ENCODE peak calls at places on chromosome X, in four cellular contexts. One of them, this sample, is unnamed.

GRCh38 chrX:45630078-45630477 is 429.4 kb upstream of the DIPK2B start:
- DNase-seq in tibial nerve: no peak
- DNase-seq in body of pancreas: no peak
- DNase-seq in iris pigment epithelial cell: no peak
- DNase-seq in this sample: no peak

GRCh38 chrX:119618439-119618838 is 12.2 kb upstream of the NKRF start:
- DNase-seq in tibial nerve: no peak
- DNase-seq in body of pancreas: no peak
- DNase-seq in iris pigment epithelial cell: no peak
- DNase-seq in this sample: no peak

GRCh38 chrX:125436855-125437254 is 117.2 kb downstream of the TEX13C start:
- DNase-seq in tibial nerve: no peak
- DNase-seq in body of pancreas: no peak
- DNase-seq in iris pigment epithelial cell: peak
- DNase-seq in this sample: no peak

GRCh38 chrX:40950546-40950945 is 134.7 kb upstream of the USP9X start:
- DNase-seq in tibial nerve: no peak
- DNase-seq in body of pancreas: no peak
- DNase-seq in iris pigment epithelial cell: no peak
- DNase-seq in this sample: no peak

GRCh38 chrX:108312938-108313337 is 125.3 kb downstream of the COL4A6 start:
- DNase-seq in tibial nerve: no peak
- DNase-seq in body of pancreas: no peak
- DNase-seq in iris pigment epithelial cell: peak
- DNase-seq in this sample: peak

GRCh38 chrX:30875957-30876356 is 13.1 kb downstream of the TAB3 start:
- DNase-seq in tibial nerve: no peak
- DNase-seq in body of pancreas: no peak
- DNase-seq in iris pigment epithelial cell: peak
- DNase-seq in this sample: no peak

GRCh38 chrX:153782324-153782723 is 1.5 kb downstream of the SRPK3 start:
- DNase-seq in tibial nerve: no peak
- DNase-seq in body of pancreas: no peak
- DNase-seq in iris pigment epithelial cell: no peak
- DNase-seq in this sample: no peak

GRCh38 chrX:139720136-139720535 is 12.2 kb upstream of the MCF2 start:
- DNase-seq in tibial nerve: no peak
- DNase-seq in body of pancreas: no peak
- DNase-seq in iris pigment epithelial cell: peak
- DNase-seq in this sample: no peak

GRCh38 chrX:76253432-76253831 is 80.6 kb downstream of the PBDC1 start:
- DNase-seq in tibial nerve: no peak
- DNase-seq in body of pancreas: no peak
- DNase-seq in iris pigment epithelial cell: peak
- DNase-seq in this sample: peak

GRCh38 chrX:150581093-150581775 is 12.8 kb downstream of the MTM1 start:
- DNase-seq in tibial nerve: no peak
- DNase-seq in body of pancreas: no peak
- DNase-seq in iris pigment epithelial cell: peak
- DNase-seq in this sample: no peak

GRCh38 chrX:34467437-34467836 is 189.6 kb downstream of the TMEM47 start:
- DNase-seq in tibial nerve: no peak
- DNase-seq in body of pancreas: no peak
- DNase-seq in iris pigment epithelial cell: no peak
- DNase-seq in this sample: no peak

GRCh38 chrX:45449982-45450381 is 249.3 kb upstream of the DIPK2B start:
- DNase-seq in tibial nerve: no peak
- DNase-seq in body of pancreas: no peak
- DNase-seq in iris pigment epithelial cell: peak
- DNase-seq in this sample: no peak

GRCh38 chrX:71978164-71978563 is 67.5 kb downstream of the NHSL2 start:
- DNase-seq in tibial nerve: no peak
- DNase-seq in body of pancreas: no peak
- DNase-seq in iris pigment epithelial cell: no peak
- DNase-seq in this sample: no peak

GRCh38 chrX:40064055-40064597 is 33.6 kb downstream of the BCOR start:
- DNase-seq in tibial nerve: no peak
- DNase-seq in body of pancreas: no peak
- DNase-seq in iris pigment epithelial cell: no peak
- DNase-seq in this sample: no peak

GRCh38 chrX:18668059-18668458 is 3.8 kb downstream of the RS1 start:
- DNase-seq in tibial nerve: no peak
- DNase-seq in body of pancreas: no peak
- DNase-seq in iris pigment epithelial cell: no peak
- DNase-seq in this sample: no peak

GRCh38 chrX:42075032-42075431 is 151.7 kb upstream of the CASK start:
- DNase-seq in tibial nerve: no peak
- DNase-seq in body of pancreas: no peak
- DNase-seq in iris pigment epithelial cell: no peak
- DNase-seq in this sample: no peak

GRCh38 chrX:11138498-11139390 is 27.6 kb downstream of the HCCS start:
- DNase-seq in tibial nerve: no peak
- DNase-seq in body of pancreas: peak
- DNase-seq in iris pigment epithelial cell: no peak
- DNase-seq in this sample: peak